ENCODE peak calls at places on chromosomes 13 and 19, in seven cellular contexts. H is non-pigmented ciliary epithelial cell, J is kidney glomerular epithelial cell, B is pancreas, A is RWPE1, Q is Kasumi-1, R is glutamatergic neuron. F is an unnamed sample.

GRCh38 chr19:4866595-4867424 is 657 bp downstream of the PLIN3 start:
- DNase-seq in J (no peak), A (peak), Q (peak), R (peak), H (no peak), B (peak), F (no peak)

GRCh38 chr19:14135985-14136508 is 342 bp downstream of the ASF1B start:
- DNase-seq in R (no peak), B (no peak), A (no peak), H (no peak), J (no peak), Q (peak), F (no peak)

GRCh38 chr13:24218320-24218719 is 57.8 kb downstream of the SPATA13 start:
- DNase-seq in Q (no peak), R (no peak), H (no peak), J (no peak), A (no peak), B (no peak), F (no peak)

GRCh38 chr13:21703846-21704245 is 33.0 kb downstream of the FGF9 start:
- DNase-seq in Q (no peak), R (no peak), H (no peak), B (no peak), A (peak), J (no peak), F (no peak)

GRCh38 chr13:99655351-99656091 is 154.2 kb downstream of the TM9SF2 start:
- DNase-seq in J (peak), A (peak), B (no peak), Q (no peak), H (no peak), R (no peak), F (peak)

GRCh38 chr19:45501730-45502014 is 3.4 kb downstream of the PPM1N start:
- DNase-seq in H (no peak), J (no peak), Q (no peak), R (no peak), A (no peak), B (no peak), F (no peak)

GRCh38 chr19:4971424-4971793 is 2.5 kb downstream of the KDM4B start:
- DNase-seq in R (peak), Q (no peak), A (peak), B (no peak), J (no peak), H (no peak), F (no peak)

GRCh38 chr19:58562126-58563033 is 4.0 kb upstream of the UBE2M start:
- DNase-seq in A (no peak), J (no peak), R (peak), Q (no peak), H (no peak), B (peak), F (no peak)

GRCh38 chr19:50906217-50906616 is 5.0 kb downstream of the KLK4 start:
- DNase-seq in Q (peak), A (no peak), H (no peak), B (peak), J (no peak), R (peak), F (no peak)

GRCh38 chr13:21399741-21400140 is 59.4 kb downstream of the ZDHHC20 start:
- DNase-seq in J (no peak), R (no peak), B (no peak), H (no peak), Q (peak), A (no peak), F (no peak)

GRCh38 chr19:35721374-35721773 is 3.6 kb downstream of the KMT2B start:
- DNase-seq in Q (no peak), J (no peak), B (peak), H (no peak), R (no peak), A (no peak), F (no peak)

GRCh38 chr13:106561551-106562170 is 6.3 kb downstream of the ARGLU1 start:
- DNase-seq in A (no peak), R (no peak), Q (no peak), B (no peak), H (no peak), J (peak), F (no peak)

GRCh38 chr13:49058761-49059160 is 83.0 kb downstream of the FNDC3A start:
- DNase-seq in A (no peak), B (no peak), Q (no peak), R (no peak), H (no peak), J (no peak), F (no peak)

GRCh38 chr13:100625447-100625846 is 36.9 kb upstream of the GGACT start:
- DNase-seq in B (no peak), Q (no peak), J (no peak), H (no peak), R (no peak), A (no peak), F (no peak)

GRCh38 chr19:2477732-2478191 is 1.8 kb downstream of the GADD45B start:
- DNase-seq in A (no peak), J (peak), R (no peak), H (no peak), B (peak), Q (peak), F (no peak)

GRCh38 chr19:33134571-33135041 is 2.7 kb downstream of the WDR88 start:
- DNase-seq in B (no peak), R (no peak), J (no peak), Q (no peak), H (no peak), A (no peak), F (no peak)

GRCh38 chr13:99834246-99834645 is 137.3 kb downstream of the ZIC5 start:
- DNase-seq in B (no peak), J (no peak), Q (no peak), R (no peak), A (no peak), H (no peak), F (no peak)

GRCh38 chr19:57002765-57003164 is 117.0 kb upstream of the USP29 start:
- DNase-seq in A (no peak), J (no peak), H (no peak), B (no peak), R (no peak), Q (no peak), F (no peak)